ENCODE peak calls at places on chromosomes 7 and 10, in six cellular contexts. O, X, V, T, B and G are unnamed samples.
A peak's percentile ranks its signal among the peaks of the same experiment; 100 is the strongest.

GRCh38 chr7:47846117-47846836 is 102.0 kb downstream of the PKD1L1 start:
- DNase-seq in T (no peak), B (peak; percentile 73), V (no peak), X (peak; percentile 57), O (no peak), G (no peak)

GRCh38 chr10:74586088-74586585 is 240.3 kb upstream of the KAT6B start:
- DNase-seq in X (peak; percentile 24), V (no peak), T (no peak), O (no peak), B (peak; percentile 20), G (no peak)

GRCh38 chr7:76236226-76236625 is 34.5 kb downstream of the SRRM3 start:
- DNase-seq in X (no peak), B (no peak), T (no peak), V (no peak), O (no peak), G (no peak)

GRCh38 chr7:107874605-107875446 is 16.2 kb upstream of the DLD start:
- DNase-seq in O (no peak), X (peak; percentile 81), V (no peak), T (no peak), B (peak; percentile 53), G (peak; percentile 28)

GRCh38 chr10:125362966-125363365 is 202.6 kb upstream of the CTBP2 start:
- DNase-seq in B (no peak), T (no peak), V (no peak), O (no peak), X (no peak), G (no peak)

GRCh38 chr10:59276928-59277327 is 85.4 kb downstream of the FAM13C start:
- DNase-seq in O (no peak), T (no peak), B (no peak), V (no peak), X (no peak), G (no peak)

GRCh38 chr7:1647961-1648631 is 22.0 kb upstream of the ELFN1 start:
- DNase-seq in O (no peak), T (peak; percentile 78), X (peak; percentile 38), V (peak; percentile 82), B (no peak), G (no peak)

GRCh38 chr7:155542276-155542675 is 4.1 kb downstream of the CNPY1 start:
- DNase-seq in T (no peak), X (no peak), V (no peak), B (no peak), O (no peak), G (no peak)

GRCh38 chr7:390761-391410 is 100.9 kb downstream of the FOXL3 start:
- DNase-seq in T (peak; percentile 46), V (peak; percentile 69), B (no peak), X (no peak), O (peak; percentile 56), G (no peak)

GRCh38 chr7:50821457-50821977 is 38.8 kb upstream of the GRB10 start:
- DNase-seq in X (peak; percentile 8), V (no peak), B (peak; percentile 55), T (peak; percentile 48), O (no peak), G (no peak)

GRCh38 chr7:36659638-36660341 is 64.5 kb downstream of the AOAH start:
- DNase-seq in V (no peak), B (no peak), T (no peak), O (no peak), X (no peak), G (no peak)

GRCh38 chr10:47094126-47094525 is 182.9 kb downstream of the PTPN20 start:
- DNase-seq in O (no peak), T (no peak), V (no peak), B (no peak), X (no peak), G (no peak)

GRCh38 chr10:17805921-17806577 is 3.1 kb upstream of the MRC1 start:
- DNase-seq in T (no peak), O (no peak), X (no peak), V (no peak), B (no peak), G (no peak)

GRCh38 chr10:4316166-4316810 is 509.7 kb upstream of the AKR1E2 start:
- DNase-seq in B (peak; percentile 95), O (no peak), V (no peak), X (peak; percentile 97), T (peak; percentile 76), G (no peak)

GRCh38 chr10:113979378-113979777 is 64.3 kb upstream of the ADRB1 start:
- DNase-seq in T (no peak), O (no peak), B (no peak), X (no peak), V (no peak), G (no peak)

GRCh38 chr7:134632937-134633540 is 13.6 kb upstream of the BPGM start:
- DNase-seq in T (no peak), V (no peak), O (no peak), B (peak; percentile 42), X (peak; percentile 66), G (no peak)

GRCh38 chr7:64045301-64046040 is at the start of gene ZNF727:
- DNase-seq in X (no peak), V (peak; percentile 68), T (peak; percentile 88), O (peak; percentile 79), B (no peak), G (peak; percentile 73)

GRCh38 chr7:140391634-140392033 is 6.7 kb downstream of the SLC37A3 start:
- DNase-seq in T (no peak), O (no peak), X (no peak), B (no peak), V (no peak), G (no peak)

GRCh38 chr10:7512487-7512886 is 101.7 kb upstream of the SFMBT2 start:
- DNase-seq in X (no peak), B (no peak), T (no peak), O (no peak), V (no peak), G (no peak)

GRCh38 chr10:1454964-1455363 is 282.4 kb downstream of the ADARB2 start:
- DNase-seq in V (no peak), O (no peak), X (no peak), B (no peak), T (no peak), G (no peak)

GRCh38 chr7:149245244-149245643 is 5.8 kb downstream of the ZNF212 start:
- DNase-seq in O (no peak), T (no peak), B (no peak), V (no peak), X (peak; percentile 65), G (no peak)

GRCh38 chr7:818031-818699 is 14.1 kb upstream of the SUN1 start:
- DNase-seq in T (no peak), X (peak; percentile 76), B (peak; percentile 75), O (no peak), V (no peak), G (no peak)

GRCh38 chr7:87223666-87224065 is 4.1 kb upstream of the TMEM243 start:
- DNase-seq in T (no peak), B (no peak), V (no peak), X (peak; percentile 52), O (no peak), G (no peak)

GRCh38 chr7:57651006-57651405 is 201.0 kb downstream of the ZNF716 start:
- DNase-seq in X (no peak), V (peak; percentile 64), T (no peak), O (no peak), B (no peak), G (no peak)

GRCh38 chr10:12513775-12514663 is 164.7 kb downstream of the CAMK1D start:
- DNase-seq in B (no peak), X (no peak), V (no peak), T (no peak), O (no peak), G (no peak)

DNA sequence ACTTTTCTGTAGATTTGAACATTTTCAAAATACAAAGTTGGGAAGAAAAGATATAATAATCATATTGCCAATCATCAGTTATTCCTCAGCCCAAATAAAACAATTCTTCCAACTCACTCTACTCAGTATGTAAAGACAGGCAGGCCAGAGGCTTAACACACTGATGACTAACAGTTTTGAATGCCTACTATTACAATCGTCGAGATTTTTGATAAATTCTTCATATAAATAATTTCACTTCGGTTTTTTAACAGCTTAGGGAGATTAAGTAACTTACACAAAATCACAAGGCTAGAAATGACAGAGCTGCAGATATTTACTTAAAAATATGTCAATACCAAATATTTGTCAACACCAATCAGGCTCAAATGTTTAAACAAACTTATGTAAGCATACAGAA is 17.5 kb downstream of the CYTH3 start:
- DNase-seq in B (peak; percentile 29), X (peak; percentile 40), V (no peak), T (no peak), O (no peak), G (no peak)
- H3K27ac ChIP-seq in B (peak overlapping the region; percentile 16), X (peak overlapping the region; percentile 90), V (no peak overlapping the region), T (peak overlapping the region; percentile 64), O (no peak overlapping the region), G (no peak overlapping the region)

GRCh38 chr10:102502029-102502336 is 529 bp downstream of the ACTR1A start:
- DNase-seq in O (peak; percentile 99), X (peak; percentile 99), B (peak; percentile 99), T (peak; percentile 100), V (peak; percentile 93), G (peak; percentile 99)

GRCh38 chr10:102501201-102502028 is 1.1 kb downstream of the ACTR1A start:
- DNase-seq in B (no peak), V (no peak), T (no peak), X (peak; percentile 56), O (no peak), G (no peak)

GRCh38 chr10:102493771-102494170 is 8.7 kb downstream of the ACTR1A start:
- DNase-seq in B (no peak), O (no peak), X (no peak), V (no peak), T (no peak), G (no peak)

GRCh38 chr10:102500621-102501149 is 1.8 kb downstream of the ACTR1A start:
- DNase-seq in B (no peak), O (peak; percentile 31), X (no peak), T (peak; percentile 39), V (no peak), G (no peak)

GRCh38 chr10:102497545-102497944 is 5.0 kb downstream of the ACTR1A start:
- DNase-seq in O (no peak), T (no peak), B (no peak), V (no peak), X (no peak), G (no peak)
- H3K27ac ChIP-seq in O (no peak overlapping the region), T (no peak overlapping the region), B (no peak overlapping the region), V (no peak overlapping the region), X (no peak overlapping the region), G (no peak overlapping the region)

GRCh38 chr10:132977807-132978206 is 35.4 kb upstream of the CFAP46 start:
- DNase-seq in B (no peak), X (no peak), O (peak; percentile 31), V (peak; percentile 52), T (peak; percentile 33), G (no peak)
- H3K27ac ChIP-seq in B (no peak overlapping the region), X (no peak overlapping the region), O (no peak overlapping the region), V (no peak overlapping the region), T (no peak overlapping the region), G (no peak overlapping the region)

GRCh38 chr10:92112462-92112861 is 178.4 kb downstream of the CPEB3 start:
- DNase-seq in X (no peak), T (no peak), O (no peak), B (no peak), V (no peak), G (no peak)

GRCh38 chr10:92110039-92110794 is 180.7 kb downstream of the CPEB3 start:
- DNase-seq in X (peak; percentile 50), B (peak; percentile 80), O (no peak), T (no peak), V (no peak), G (no peak)

GRCh38 chr10:92119340-92119739 is 171.5 kb downstream of the CPEB3 start:
- DNase-seq in T (no peak), B (no peak), V (no peak), O (no peak), X (no peak), G (no peak)

GRCh38 chr10:92111336-92111939 is 179.4 kb downstream of the CPEB3 start:
- DNase-seq in T (no peak), O (no peak), X (no peak), B (no peak), V (no peak), G (no peak)

GRCh38 chr10:92114201-92114600 is 176.7 kb downstream of the CPEB3 start:
- DNase-seq in V (no peak), X (no peak), O (no peak), B (no peak), T (no peak), G (no peak)
- H3K27ac ChIP-seq in V (no peak overlapping the region), X (no peak overlapping the region), O (no peak overlapping the region), B (no peak overlapping the region), T (no peak overlapping the region), G (no peak overlapping the region)